ENCODE peak calls at places on chromosome 7, in four cellular contexts. T is cardiac fibroblast, Q is nephron progenitor cell, M is upper lobe of right lung. O is an unnamed sample.

GRCh38 chr7:46652317-46652716 is 731.2 kb upstream of the IGFBP3 start:
- DNase-seq in T (no peak), Q (no peak), M (no peak), O (no peak)

GRCh38 chr7:139738101-139738489 is 39.7 kb downstream of the HIPK2 start:
- DNase-seq in T (peak; percentile 57), Q (no peak), M (no peak), O (no peak)

GRCh38 chr7:55132890-55133551 is 114.2 kb downstream of the EGFR start:
- DNase-seq in T (peak; percentile 94), Q (no peak), M (no peak), O (no peak)

GRCh38 chr7:17646181-17646956 is 293.9 kb downstream of the SNX13 start:
- DNase-seq in T (peak; percentile 79), Q (no peak), M (no peak), O (peak; percentile 34)

GRCh38 chr7:133253522-133253882 is 624 bp downstream of the EXOC4 start:
- DNase-seq in T (no peak), Q (peak; percentile 13), M (no peak), O (no peak)

GRCh38 chr7:29957921-29958320 is 31.7 kb downstream of the SCRN1 start:
- DNase-seq in T (no peak), Q (no peak), M (no peak), O (no peak)

GRCh38 chr7:141484907-141485306 is 66.3 kb upstream of the AGK start:
- DNase-seq in T (no peak), Q (no peak), M (no peak), O (no peak)

GRCh38 chr7:47295606-47296005 is 286.3 kb downstream of the TNS3 start:
- DNase-seq in T (no peak), Q (no peak), M (no peak), O (no peak)

GRCh38 chr7:82562716-82563404 is 119.3 kb upstream of the CACNA2D1 start:
- DNase-seq in T (peak; percentile 60), Q (no peak), M (no peak), O (no peak)

GRCh38 chr7:44959433-44959951 is 19.3 kb downstream of the MYO1G start:
- DNase-seq in T (no peak), Q (no peak), M (peak; percentile 16), O (no peak)

GRCh38 chr7:149147730-149148653 is 739 bp downstream of the ZNF398 start:
- DNase-seq in T (peak; percentile 50), Q (peak; percentile 72), M (peak; percentile 84), O (peak; percentile 73)

GRCh38 chr7:36547361-36547760 is 157.7 kb downstream of the ANLN start:
- DNase-seq in T (no peak), Q (no peak), M (no peak), O (no peak)

GRCh38 chr7:76423666-76424412 is 911 bp upstream of the ZP3 start:
- DNase-seq in T (peak; percentile 12), Q (peak; percentile 34), M (no peak), O (no peak)

GRCh38 chr7:134469622-134470021 is 10.7 kb upstream of the AKR1B1 start:
- DNase-seq in T (no peak), Q (no peak), M (no peak), O (no peak)

GRCh38 chr7:6121141-6121540 is 90.0 kb downstream of the ANKRD61 start:
- DNase-seq in T (no peak), Q (no peak), M (no peak), O (no peak)

GRCh38 chr7:106484562-106484961 is 176.4 kb downstream of the CCDC71L start:
- DNase-seq in T (peak; percentile 47), Q (no peak), M (no peak), O (peak; percentile 39)

GRCh38 chr7:46207931-46208634 is 287.0 kb upstream of the IGFBP3 start:
- DNase-seq in T (no peak), Q (no peak), M (no peak), O (no peak)

GRCh38 chr7:91683823-91684222 is 196.7 kb downstream of the MTERF1 start:
- DNase-seq in T (peak; percentile 90), Q (no peak), M (no peak), O (peak; percentile 76)

GRCh38 chr7:92255308-92255707 is 9.5 kb downstream of the ANKIB1 start:
- DNase-seq in T (peak; percentile 85), Q (no peak), M (no peak), O (no peak)

GRCh38 chr7:140596751-140597424 is 43.7 kb downstream of the DENND2A start:
- DNase-seq in T (peak; percentile 79), Q (no peak), M (no peak), O (no peak)

GRCh38 chr7:134613623-134614347 is 32.9 kb upstream of the BPGM start:
- DNase-seq in T (peak; percentile 97), Q (no peak), M (no peak), O (no peak)

GRCh38 chr7:100166966-100167911 is 1.2 kb downstream of the GAL3ST4 start:
- DNase-seq in T (no peak), Q (no peak), M (peak; percentile 61), O (no peak)

GRCh38 chr7:129066290-129067131 is 11.6 kb upstream of the TNPO3 start:
- DNase-seq in T (peak; percentile 42), Q (peak; percentile 14), M (no peak), O (peak; percentile 21)

GRCh38 chr7:151425670-151426075 is 14.3 kb downstream of the CRYGN start:
- DNase-seq in T (peak; percentile 90), Q (no peak), M (peak; percentile 6), O (no peak)

GRCh38 chr7:482521-483083 is 37.0 kb downstream of the PDGFA start:
- DNase-seq in T (no peak), Q (no peak), M (no peak), O (no peak)

GRCh38 chr7:155713382-155713781 is 68.9 kb downstream of the RBM33 start:
- DNase-seq in T (no peak), Q (no peak), M (peak; percentile 74), O (no peak)
- TF ChIP-seq CTCF in T (no peak), Q (no peak), M (no peak), O (no peak)

GRCh38 chr7:3159039-3159438 is 115.4 kb upstream of the CARD11 start:
- DNase-seq in T (no peak), Q (no peak), M (no peak), O (no peak)

GRCh38 chr7:3165681-3166580 is 122.3 kb upstream of the CARD11 start:
- DNase-seq in T (no peak), Q (no peak), M (no peak), O (no peak)

GRCh38 chr7:3164363-3164762 is 120.7 kb upstream of the CARD11 start:
- DNase-seq in T (no peak), Q (no peak), M (no peak), O (no peak)

GRCh38 chr7:3159445-3159844 is 115.8 kb upstream of the CARD11 start:
- DNase-seq in T (no peak), Q (no peak), M (no peak), O (no peak)

GRCh38 chr7:3162286-3162685 is 118.6 kb upstream of the CARD11 start:
- DNase-seq in T (peak; percentile 26), Q (no peak), M (no peak), O (peak; percentile 35)
- TF ChIP-seq CTCF in T (peak; percentile 32), Q (no peak), M (peak; percentile 17), O (peak; percentile 30)

DNA sequence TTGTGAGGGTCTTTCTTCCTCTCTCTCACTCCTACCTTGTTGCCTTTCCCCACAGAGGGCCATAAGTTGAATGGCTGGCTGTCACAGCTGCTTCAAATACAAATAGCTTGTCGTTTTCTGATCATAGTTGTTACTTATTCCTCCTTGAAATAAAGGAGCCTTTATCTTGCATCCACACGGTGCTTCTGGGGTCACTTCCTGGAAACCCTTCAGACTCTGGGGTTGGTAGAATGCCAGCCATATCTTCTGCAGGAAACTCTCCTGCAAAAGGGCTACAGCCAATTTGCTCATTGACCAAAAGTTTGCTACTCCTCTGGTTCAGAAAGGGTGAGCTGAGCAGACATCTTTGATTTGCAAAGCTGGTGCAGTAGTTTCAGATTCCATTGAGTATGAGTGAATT is 70.4 kb downstream of the FAM185A start:
- DNase-seq in T (peak; percentile 40), Q (no peak), M (no peak), O (no peak)
- TF ChIP-seq CTCF in T (no peak), Q (no peak), M (no peak), O (no peak)

DNA sequence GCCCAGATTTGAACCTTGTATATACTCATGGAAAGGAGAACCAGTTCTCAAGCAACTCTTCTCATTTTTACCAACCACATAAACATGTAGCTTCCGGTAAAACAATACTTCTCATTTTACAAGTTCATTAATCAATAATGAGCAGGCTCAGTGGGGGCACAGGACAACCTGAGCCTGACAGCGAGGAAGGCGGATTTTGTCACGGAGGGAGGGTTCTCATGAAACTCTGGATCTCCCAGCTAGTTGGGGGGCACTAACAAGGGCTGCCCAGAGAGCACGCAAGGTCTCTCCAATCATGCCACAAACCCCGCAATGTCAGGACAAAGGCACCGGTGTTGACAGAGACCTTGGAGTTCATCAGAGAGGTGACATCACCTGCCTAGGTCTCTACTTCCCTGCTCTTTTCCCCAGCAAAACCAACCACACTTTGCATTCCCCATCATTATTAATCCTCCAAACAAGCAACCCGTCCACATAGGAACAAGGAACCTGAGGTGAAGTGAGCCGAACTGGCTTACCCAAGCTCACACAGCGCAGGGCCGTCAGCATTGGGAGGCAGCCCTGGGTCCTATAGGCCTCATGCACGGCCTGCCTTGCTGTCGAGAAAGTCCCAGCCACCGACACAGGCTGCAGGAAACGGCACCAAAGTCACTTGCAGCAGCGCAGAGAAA is 192.1 kb upstream of the KLF14 start:
- DNase-seq in T (no peak), Q (no peak), M (no peak), O (peak; percentile 32)
- TF ChIP-seq CTCF in T (no peak), Q (no peak), M (no peak), O (no peak)

DNA sequence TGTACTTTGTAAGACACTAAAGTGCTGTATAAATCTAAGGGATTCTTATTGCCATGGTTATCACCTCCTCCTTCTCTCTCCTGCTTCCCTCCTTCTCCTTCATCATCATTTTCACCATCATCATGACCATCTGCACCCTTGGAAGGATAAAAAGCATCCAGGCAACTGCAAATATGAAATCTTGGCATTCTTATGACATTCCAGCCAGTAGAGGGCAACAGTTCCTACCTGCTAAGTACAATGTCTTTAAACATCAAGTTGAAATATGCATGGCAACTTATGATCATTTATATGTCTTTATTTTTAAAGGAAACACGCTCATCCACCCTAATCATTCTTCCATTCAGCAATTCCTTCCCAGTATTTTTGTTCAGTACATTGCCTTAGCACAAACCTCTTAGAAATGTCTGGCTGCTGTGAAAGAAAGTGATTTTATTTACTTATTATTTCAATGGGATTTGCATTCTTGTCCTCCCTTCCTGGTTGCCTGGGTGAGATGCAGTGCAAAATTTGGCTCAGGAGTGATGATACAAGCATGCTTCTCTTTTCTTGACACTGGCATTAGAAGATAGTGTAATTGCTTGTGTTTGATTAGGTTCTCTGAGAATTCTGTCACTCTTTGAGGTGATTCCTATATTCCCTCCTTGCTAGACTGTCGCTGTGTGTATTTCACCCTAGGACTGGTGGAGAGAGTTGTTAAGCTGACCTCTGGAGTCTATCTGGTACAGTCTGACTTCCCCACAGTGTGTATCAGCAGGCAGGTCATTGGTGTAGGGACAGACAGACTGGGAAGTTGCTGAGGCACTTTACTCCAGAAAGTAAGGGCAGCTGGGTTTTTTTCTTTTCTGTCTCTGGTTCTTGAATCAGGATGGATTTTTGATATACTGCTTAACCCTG is 188.5 kb upstream of the BMPER start:
- DNase-seq in T (peak; percentile 82), Q (no peak), M (no peak), O (peak; percentile 61)
- TF ChIP-seq CTCF in T (peak; percentile 63), Q (peak; percentile 72), M (peak; percentile 70), O (peak; percentile 75)

GRCh38 chr7:96414931-96415292 is 93.0 kb upstream of the SLC25A13 start:
- DNase-seq in T (peak; percentile 34), Q (peak; percentile 40), M (no peak), O (peak; percentile 80)
- TF ChIP-seq CTCF in T (peak; percentile 90), Q (peak; percentile 84), M (peak; percentile 64), O (peak; percentile 85)

O was measured in A673.